ENCODE peak calls at places on chromosomes 11 and 22, in six cellular contexts. Y is ureter, F is BE2C, C is lower leg skin, O is NCI-H524, P is astrocyte of the hippocampus. R is an unnamed sample.

GRCh38 chr11:2096001-2096918 is 42.9 kb downstream of the IGF2 start:
- DNase-seq in Y (no peak), F (no peak), C (no peak), O (no peak), P (peak), R (no peak)

GRCh38 chr22:22141771-22142591 is 102.6 kb upstream of the VPREB1 start:
- DNase-seq in Y (no peak), F (no peak), C (no peak), O (no peak), P (no peak), R (no peak)

GRCh38 chr11:70476669-70477068 is 78.3 kb downstream of the CTTN start:
- DNase-seq in Y (no peak), F (no peak), C (no peak), O (no peak), P (no peak), R (no peak)

GRCh38 chr22:48494256-48494967 is 1333.3 kb downstream of the BRD1 start:
- DNase-seq in Y (no peak), F (no peak), C (no peak), O (no peak), P (no peak), R (no peak)

GRCh38 chr11:114340311-114341131 is 44.3 kb downstream of the NNMT start:
- DNase-seq in Y (no peak), F (peak), C (peak), O (peak), P (peak), R (peak)

GRCh38 chr22:46030241-46030880 is 53.4 kb upstream of the WNT7B start:
- DNase-seq in Y (no peak), F (no peak), C (no peak), O (no peak), P (no peak), R (no peak)

GRCh38 chr22:21641417-21641794 is 696 bp upstream of the SDF2L1 start:
- DNase-seq in Y (no peak), F (peak), C (no peak), O (no peak), P (peak), R (peak)

GRCh38 chr11:35144103-35144741 is 5.3 kb downstream of the CD44 start:
- DNase-seq in Y (no peak), F (no peak), C (no peak), O (no peak), P (peak), R (no peak)